ENCODE peak calls at places on chromosomes 11 and 22, in five cellular contexts. V is suprapubic skin, A is A549, B is fibroblast of mammary gland, W is neuronal stem cell. R is an unnamed sample.

GRCh38 chr11:63920126-63920869 is 3.3 kb upstream of the RCOR2 start:
- DNase-seq in W (no peak), V (no peak), B (no peak), A (no peak), R (no peak)

GRCh38 chr22:36395061-36395849 is 7.5 kb upstream of the MYH9 start:
- DNase-seq in W (no peak), B (no peak), V (no peak), A (no peak), R (no peak)

GRCh38 chr11:70573701-70574151 is 175.4 kb downstream of the CTTN start:
- DNase-seq in W (no peak), A (no peak), V (peak; percentile 47), B (no peak), R (no peak)

GRCh38 chr22:17103351-17103750 is 17.8 kb downstream of the TMEM121B start:
- DNase-seq in W (no peak), A (no peak), V (no peak), B (no peak), R (no peak)

GRCh38 chr11:111363985-111364384 is 15.1 kb downstream of the POU2AF1 start:
- DNase-seq in V (no peak), B (no peak), W (no peak), A (no peak), R (no peak)

GRCh38 chr11:45150943-45151342 is 4.5 kb downstream of the PRDM11 start:
- DNase-seq in B (no peak), W (no peak), A (no peak), V (no peak), R (no peak)

GRCh38 chr11:93743316-93743715 is 1.8 kb downstream of the C11orf54 start:
- DNase-seq in V (no peak), B (no peak), A (no peak), W (no peak), R (no peak)

GRCh38 chr22:49786976-49787843 is 40.5 kb downstream of the BRD1 start:
- DNase-seq in B (no peak), A (no peak), W (no peak), V (no peak), R (no peak)

GRCh38 chr11:95443386-95443785 is 212.4 kb upstream of the SESN3 start:
- DNase-seq in B (no peak), V (no peak), A (no peak), W (no peak), R (no peak)

GRCh38 chr11:126489791-126490190 is 134.3 kb downstream of the ST3GAL4 start:
- DNase-seq in V (no peak), A (no peak), W (no peak), B (no peak), R (no peak)

GRCh38 chr11:12599408-12600143 is 74.6 kb upstream of the TEAD1 start:
- DNase-seq in A (peak; percentile 41), W (peak; percentile 24), V (peak; percentile 63), B (peak; percentile 29), R (peak; percentile 74)

DNA sequence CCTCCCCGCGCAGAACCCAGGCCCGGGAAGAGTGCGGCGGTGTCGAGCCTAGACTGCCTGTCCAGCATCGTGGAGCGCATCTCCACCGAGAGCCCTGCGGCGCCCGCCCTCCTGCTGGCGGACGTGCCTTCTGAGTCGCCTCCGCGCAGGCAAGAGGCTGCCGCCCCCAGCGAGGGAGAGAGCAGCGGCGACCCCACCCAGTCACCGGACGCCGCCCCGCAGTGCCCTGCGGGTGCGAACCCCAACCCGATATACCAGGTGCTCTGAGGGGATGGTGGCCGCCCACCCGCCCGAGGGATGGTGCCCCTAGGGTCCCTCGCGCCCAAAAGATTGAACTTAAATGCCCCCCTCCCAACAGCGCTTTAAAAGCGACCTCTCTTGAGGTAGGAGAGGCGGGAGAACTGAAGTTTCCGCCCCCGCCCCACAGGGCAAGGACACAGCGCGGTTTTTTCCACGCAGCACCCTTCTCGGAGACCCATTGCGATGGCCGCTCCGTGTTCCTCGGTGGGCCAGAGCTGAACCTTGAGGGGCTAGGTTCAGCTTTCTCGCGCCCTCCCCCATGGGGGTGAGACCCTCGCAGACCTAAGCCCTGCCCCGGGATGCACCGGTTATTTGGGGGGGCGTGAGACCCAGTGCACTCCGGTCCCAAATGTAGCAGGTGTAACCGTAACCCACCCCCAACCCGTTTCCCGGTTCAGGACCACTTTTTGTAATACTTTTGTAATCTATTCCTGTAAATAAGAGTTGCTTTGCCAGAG is 2.0 kb downstream of the MYOD1 start:
- DNase-seq in V (no peak), A (no peak), W (no peak), B (no peak), R (no peak)
- H3K4me3 ChIP-seq in V (peak overlapping the region; percentile 5), A (peak overlapping the region; percentile 23), W (no peak overlapping the region), B (no peak overlapping the region), R (no peak overlapping the region)

DNA sequence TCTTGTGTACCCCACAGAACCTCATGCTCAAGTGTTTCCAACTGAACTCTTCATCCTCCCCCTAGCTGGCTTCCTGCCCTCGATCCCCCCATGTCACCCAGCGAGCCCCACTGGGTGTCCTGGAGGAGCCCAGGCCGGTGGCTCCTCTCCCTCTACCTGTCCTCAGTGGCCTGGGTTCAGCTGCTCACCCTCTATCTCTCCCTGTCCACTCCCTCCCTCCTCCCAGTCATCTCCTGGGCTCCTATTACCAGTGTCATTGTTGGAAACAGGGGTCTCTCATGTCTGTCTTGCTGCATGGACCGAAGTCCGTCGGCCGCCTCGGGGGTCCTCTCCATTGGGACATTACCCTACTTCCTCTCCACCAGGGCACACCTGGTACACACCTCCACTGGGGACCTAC is 12.9 kb upstream of the MPPED1 start:
- DNase-seq in W (no peak), A (no peak), V (no peak), B (no peak), R (no peak)
- H3K4me3 ChIP-seq in W (no peak overlapping the region), A (no peak overlapping the region), V (no peak overlapping the region), B (no peak overlapping the region), R (no peak overlapping the region)

GRCh38 chr22:25748140-25748539 is 6.2 kb downstream of the MYO18B start:
- DNase-seq in A (no peak), V (no peak), B (no peak), W (no peak), R (no peak)
- H3K4me3 ChIP-seq in A (no peak overlapping the region), V (no peak overlapping the region), B (no peak overlapping the region), W (no peak overlapping the region), R (no peak overlapping the region)

DNA sequence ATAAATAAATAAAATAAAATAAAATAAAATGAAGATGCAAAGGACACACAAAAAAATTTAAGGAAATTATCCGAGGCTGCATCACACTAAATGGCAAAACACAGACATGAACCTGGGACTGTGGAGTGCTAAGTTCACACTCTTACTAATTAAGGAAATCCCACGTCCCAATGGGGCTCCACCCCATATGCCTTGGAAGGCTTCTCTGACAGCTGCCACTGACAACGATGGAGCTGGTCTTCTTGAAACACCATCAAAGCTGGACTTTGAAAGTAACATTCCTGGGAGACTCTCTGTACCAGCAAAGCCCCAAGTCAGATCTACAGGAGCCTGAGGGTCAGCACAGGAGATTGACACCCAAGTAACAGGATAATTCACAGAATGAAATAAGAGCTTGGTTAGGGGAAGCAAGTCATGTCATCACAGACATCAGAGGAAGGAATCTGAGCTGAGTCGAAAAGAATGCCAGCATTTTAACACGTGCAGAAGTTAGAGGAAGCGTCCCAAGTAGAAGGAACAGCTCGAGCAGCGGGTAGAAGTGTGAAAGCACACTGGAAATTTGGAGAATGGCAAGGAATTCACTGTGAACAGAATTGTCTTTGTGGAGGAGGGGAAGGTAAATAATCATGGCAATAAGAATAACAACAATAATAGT is 13.8 kb downstream of the TPST2 start:
- DNase-seq in A (no peak), B (no peak), W (no peak), V (no peak), R (no peak)
- H3K4me3 ChIP-seq in A (no peak overlapping the region), B (no peak overlapping the region), W (no peak overlapping the region), V (no peak overlapping the region), R (no peak overlapping the region)

DNA sequence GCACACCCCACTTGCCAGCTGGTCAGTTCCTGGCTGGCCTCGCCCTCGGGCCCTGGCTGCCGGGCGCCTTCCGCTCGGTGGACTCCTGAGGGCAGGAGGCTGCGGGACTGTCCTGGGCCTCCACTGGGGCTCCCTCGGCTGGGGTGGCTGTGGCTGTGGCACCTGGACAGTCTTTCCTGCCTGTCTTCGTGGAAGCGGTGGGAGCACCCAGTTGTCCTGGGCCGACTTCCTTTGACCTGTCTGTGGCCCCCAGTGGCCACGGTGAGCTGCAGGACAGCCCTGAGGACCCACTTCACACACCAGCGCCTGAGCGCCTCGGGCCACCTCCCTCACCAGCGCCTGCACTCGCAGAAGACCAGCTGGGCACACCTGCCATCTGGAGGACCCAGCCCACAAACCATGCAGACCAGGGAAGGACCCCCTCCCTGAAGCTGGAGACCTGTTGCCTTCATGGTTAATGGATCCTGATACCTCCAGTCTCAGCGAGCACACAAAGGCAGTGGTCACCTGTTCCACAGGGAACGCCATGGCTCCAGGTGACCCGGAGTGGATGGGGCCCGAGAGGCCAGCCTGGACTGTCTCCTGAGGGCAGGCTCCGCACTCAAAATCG is 1.7 kb upstream of the EPS8L2 start:
- DNase-seq in B (no peak), V (no peak), A (no peak), W (no peak), R (no peak)
- H3K4me3 ChIP-seq in B (no peak overlapping the region), V (no peak overlapping the region), A (peak overlapping the region; percentile 97), W (no peak overlapping the region), R (peak overlapping the region; percentile 86)

R was measured in right lobe of liver.